ENCODE peak calls at places on chromosomes 7 and 10, in nine cellular contexts. R is AG09309, E is fibroblast of the aortic adventitia, T is GM12865, O is esophagus squamous epithelium, J is astrocyte, M is bronchial epithelial cell, V is A549, K is A673. Y is an unnamed sample.

GRCh38 chr7:156764016-156764669 is 123.6 kb downstream of the RNF32 start:
- DNase-seq in V (peak; percentile 79), R (peak; percentile 31), J (peak; percentile 64), M (peak; percentile 65), T (no peak), E (peak; percentile 74), O (no peak), K (peak; percentile 75), Y (peak; percentile 82)

GRCh38 chr10:598415-599170 is 90.9 kb downstream of the DIP2C start:
- DNase-seq in M (no peak), K (peak; percentile 30), V (no peak), J (peak; percentile 99), R (peak; percentile 93), T (no peak), O (no peak), E (peak; percentile 91), Y (no peak)

GRCh38 chr10:128067691-128068397 is 58.4 kb downstream of the MKI67 start:
- DNase-seq in K (no peak), R (no peak), T (no peak), J (no peak), V (no peak), M (no peak), O (no peak), E (no peak), Y (no peak)

GRCh38 chr7:115477193-115477651 is 553.3 kb downstream of the TFEC start:
- DNase-seq in R (no peak), E (no peak), V (no peak), M (no peak), K (no peak), T (no peak), O (no peak), J (peak; percentile 9), Y (peak; percentile 4)

GRCh38 chr10:89684604-89685003 is 16.8 kb upstream of the KIF20B start:
- DNase-seq in J (no peak), V (no peak), R (no peak), E (no peak), T (no peak), K (no peak), O (no peak), M (peak; percentile 68), Y (peak; percentile 73)

GRCh38 chr7:36638586-36639265 is 85.6 kb downstream of the AOAH start:
- DNase-seq in V (no peak), J (no peak), O (no peak), E (no peak), T (no peak), K (no peak), M (no peak), R (no peak), Y (peak; percentile 12)

GRCh38 chr7:80885774-80886173 is 33.1 kb downstream of the SEMA3C start:
- DNase-seq in T (no peak), R (no peak), M (no peak), J (no peak), O (no peak), E (no peak), V (no peak), K (no peak), Y (no peak)

GRCh38 chr7:50674896-50675835 is 107.5 kb downstream of the GRB10 start:
- DNase-seq in K (no peak), J (no peak), R (no peak), O (no peak), V (no peak), T (no peak), E (no peak), M (no peak), Y (no peak)

GRCh38 chr7:106592282-106593027 is 68.5 kb downstream of the CCDC71L start:
- DNase-seq in T (no peak), O (no peak), M (no peak), K (no peak), R (no peak), E (no peak), V (no peak), J (no peak), Y (no peak)

GRCh38 chr10:24822557-24822956 is 98.9 kb upstream of the ARHGAP21 start:
- DNase-seq in K (no peak), R (no peak), O (no peak), V (no peak), E (no peak), J (no peak), T (peak; percentile 45), M (peak; percentile 46), Y (no peak)

GRCh38 chr10:3122486-3123205 is 49.9 kb downstream of the PITRM1 start:
- DNase-seq in R (no peak), K (no peak), M (peak; percentile 29), J (no peak), V (no peak), E (peak; percentile 16), T (no peak), O (no peak), Y (peak; percentile 48)

GRCh38 chr7:34133983-34134782 is 228.8 kb downstream of the BMPER start:
- DNase-seq in J (peak; percentile 67), K (peak; percentile 81), O (no peak), E (peak; percentile 89), T (peak; percentile 42), V (peak; percentile 76), R (peak; percentile 50), M (peak; percentile 80), Y (peak; percentile 80)

GRCh38 chr7:42350801-42351200 is 113.8 kb upstream of the GLI3 start:
- DNase-seq in M (peak; percentile 13), E (peak; percentile 4), O (no peak), K (peak; percentile 48), V (no peak), T (no peak), R (peak; percentile 61), J (peak; percentile 63), Y (no peak)

GRCh38 chr7:381211-382117 is 91.5 kb downstream of the FOXL3 start:
- DNase-seq in V (no peak), R (no peak), J (no peak), M (no peak), T (no peak), O (no peak), K (no peak), E (no peak), Y (no peak)

GRCh38 chr7:27174077-27175004 is at the start of gene HOXA10:
- DNase-seq in K (no peak), V (no peak), J (no peak), T (no peak), R (no peak), O (no peak), M (no peak), E (no peak), Y (no peak)

GRCh38 chr10:125120046-125120710 is 40.2 kb downstream of the CTBP2 start:
- DNase-seq in V (peak; percentile 79), T (no peak), M (no peak), K (no peak), R (no peak), E (no peak), J (no peak), O (no peak), Y (no peak)

GRCh38 chr10:75497997-75498797 is 66.8 kb downstream of the LRMDA start:
- DNase-seq in E (peak; percentile 98), V (no peak), K (no peak), R (peak; percentile 32), J (peak; percentile 64), T (no peak), O (no peak), M (peak; percentile 5), Y (peak; percentile 23)

GRCh38 chr7:93011351-93012294 is 106.2 kb downstream of the SAMD9 start:
- DNase-seq in M (peak; percentile 95), J (peak; percentile 100), T (no peak), O (no peak), K (no peak), E (peak; percentile 96), V (no peak), R (peak; percentile 93), Y (peak; percentile 96)

GRCh38 chr7:147400221-147400689 is 1190.3 kb upstream of the C7orf33 start:
- DNase-seq in T (no peak), J (peak; percentile 54), K (no peak), M (no peak), E (peak; percentile 67), R (peak; percentile 52), O (no peak), V (no peak), Y (no peak)
- H3K4me3 ChIP-seq in T (no peak overlapping the region), J (no peak overlapping the region), K (no peak overlapping the region), M (no peak overlapping the region), E (peak overlapping the region; percentile 40), R (no peak overlapping the region), O (no peak overlapping the region), V (no peak overlapping the region), Y (no peak overlapping the region)

DNA sequence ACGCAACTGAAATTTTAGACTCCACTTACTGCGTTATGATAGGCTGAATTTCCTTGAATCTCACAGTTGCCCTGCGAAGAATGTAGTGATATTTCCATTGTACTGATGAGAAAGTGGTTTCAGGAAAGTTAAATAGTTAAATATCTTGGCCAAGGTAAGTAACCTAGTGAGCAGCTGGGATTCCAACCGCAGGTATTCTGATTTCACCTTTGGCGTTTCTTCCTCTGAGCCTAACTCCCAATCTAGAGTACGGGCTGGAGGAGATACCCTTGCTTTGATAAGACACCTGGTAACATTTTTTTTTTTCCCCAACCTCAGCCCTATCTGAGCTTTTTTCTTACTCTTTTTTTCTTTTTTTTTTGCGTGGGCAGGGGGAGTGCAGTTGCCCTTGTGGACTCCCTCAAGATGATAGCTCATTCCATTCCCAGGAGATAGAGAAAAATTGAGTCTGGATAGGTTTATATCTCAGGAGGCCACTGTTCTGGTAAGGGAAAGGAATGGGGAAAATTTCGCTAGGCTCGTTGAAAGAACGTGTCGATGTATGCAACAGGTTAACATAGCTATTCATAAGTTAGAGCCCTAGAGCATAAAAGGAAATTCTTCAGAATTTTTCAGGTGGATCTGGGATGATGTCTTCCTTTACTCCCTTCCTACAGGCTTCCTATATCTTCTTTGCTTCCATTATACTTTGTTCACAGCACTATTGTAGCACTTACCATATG is 3.1 kb upstream of the TAS2R38 start:
- DNase-seq in K (no peak), T (no peak), R (no peak), V (no peak), O (no peak), E (no peak), M (no peak), J (no peak), Y (no peak)
- TF ChIP-seq CTCF in K (no peak), T (no peak), R (no peak), V (peak; percentile 29), O (no peak), E (no peak), M (no peak), J (no peak), Y (no peak)

GRCh38 chr7:45157653-45158401 is at the start of gene RAMP3:
- DNase-seq in E (no peak), M (no peak), R (no peak), J (no peak), V (no peak), O (no peak), T (no peak), K (no peak), Y (no peak)
- H3K4me3 ChIP-seq in E (no peak within 1 kb of the TSS), M (no peak within 1 kb of the TSS), R (no peak within 1 kb of the TSS), J (no peak within 1 kb of the TSS), V (peak within 1 kb of the TSS; percentile 20), O (peak within 1 kb of the TSS; percentile 25), T (no peak within 1 kb of the TSS), K (no peak within 1 kb of the TSS), Y (no peak within 1 kb of the TSS)

DNA sequence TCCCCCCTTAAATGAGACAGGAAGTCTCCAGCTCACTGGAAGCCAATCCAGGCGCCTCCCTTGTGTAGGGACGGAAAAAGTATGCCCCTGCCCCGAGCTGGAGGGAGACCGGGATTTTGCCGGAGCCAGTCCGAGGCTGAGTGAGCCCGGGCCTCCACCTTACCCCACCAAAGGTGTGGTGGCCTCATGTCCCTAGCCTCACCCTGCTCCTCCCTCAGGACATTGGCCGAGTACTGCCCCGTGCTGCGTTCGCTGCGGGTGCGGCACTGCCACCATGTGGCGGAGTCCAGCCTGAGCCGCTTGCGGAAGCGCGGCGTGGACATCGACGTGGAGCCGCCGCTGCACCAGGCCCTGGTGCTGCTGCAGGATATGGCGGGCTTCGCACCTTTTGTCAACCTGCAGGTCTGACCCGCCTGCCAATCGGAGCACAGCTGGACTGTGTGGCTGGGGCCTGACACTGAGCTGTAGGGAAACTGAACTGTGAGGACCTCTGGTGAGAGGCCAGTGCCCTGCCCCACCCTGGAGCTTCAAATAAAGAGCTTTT is 2.0 kb downstream of the FBXL15 start:
- DNase-seq in O (no peak), J (peak; percentile 45), M (peak; percentile 61), E (peak; percentile 67), T (peak; percentile 83), V (peak; percentile 87), K (peak; percentile 61), R (no peak), Y (peak; percentile 76)
- TF ChIP-seq CTCF in O (peak; percentile 68), J (peak; percentile 60), M (peak; percentile 90), E (peak; percentile 83), T (peak; percentile 67), V (peak; percentile 81), K (peak; percentile 90), R (peak; percentile 92), Y (peak; percentile 77)

Y was measured in epithelial cell of esophagus.